ENCODE peak calls at places on chromosome 22, in ten cellular contexts. One of them, this sample, is unnamed.

GRCh38 chr22:40597541-40598453 is 38.7 kb downstream of the MRTFA start:
- DNase-seq in kidney: no peak
- DNase-seq in mesothelial cell of epicardium: no peak
- DNase-seq in CD8-positive, alpha-beta T cell: no peak
- DNase-seq in GM10248: no peak
- DNase-seq in thyroid gland: no peak
- DNase-seq in left ventricle myocardium inferior: no peak
- DNase-seq in cardiac muscle cell: no peak
- DNase-seq in astrocyte of the spinal cord: peak
- DNase-seq in gastrocnemius medialis: no peak
- DNase-seq in this sample: no peak

GRCh38 chr22:30636226-30637077 is 871 bp downstream of the SLC35E4 start:
- DNase-seq in kidney: peak
- DNase-seq in mesothelial cell of epicardium: no peak
- DNase-seq in CD8-positive, alpha-beta T cell: no peak
- DNase-seq in GM10248: no peak
- DNase-seq in thyroid gland: peak
- DNase-seq in left ventricle myocardium inferior: peak
- DNase-seq in cardiac muscle cell: no peak
- DNase-seq in astrocyte of the spinal cord: peak
- DNase-seq in gastrocnemius medialis: peak
- DNase-seq in this sample: peak

GRCh38 chr22:28438183-28438778 is 241.4 kb downstream of the TTC28 start:
- DNase-seq in kidney: no peak
- DNase-seq in mesothelial cell of epicardium: no peak
- DNase-seq in CD8-positive, alpha-beta T cell: no peak
- DNase-seq in GM10248: no peak
- DNase-seq in thyroid gland: no peak
- DNase-seq in left ventricle myocardium inferior: no peak
- DNase-seq in cardiac muscle cell: no peak
- DNase-seq in astrocyte of the spinal cord: no peak
- DNase-seq in gastrocnemius medialis: no peak
- DNase-seq in this sample: no peak

GRCh38 chr22:39309364-39309861 is 10.0 kb downstream of the RPL3 start:
- DNase-seq in kidney: no peak
- DNase-seq in mesothelial cell of epicardium: no peak
- DNase-seq in CD8-positive, alpha-beta T cell: no peak
- DNase-seq in GM10248: no peak
- DNase-seq in thyroid gland: no peak
- DNase-seq in left ventricle myocardium inferior: no peak
- DNase-seq in cardiac muscle cell: no peak
- DNase-seq in astrocyte of the spinal cord: no peak
- DNase-seq in gastrocnemius medialis: no peak
- DNase-seq in this sample: no peak

GRCh38 chr22:46262449-46263207 is 515 bp downstream of the PKDREJ start:
- DNase-seq in kidney: peak
- DNase-seq in mesothelial cell of epicardium: no peak
- DNase-seq in CD8-positive, alpha-beta T cell: no peak
- DNase-seq in GM10248: no peak
- DNase-seq in thyroid gland: peak
- DNase-seq in left ventricle myocardium inferior: peak
- DNase-seq in cardiac muscle cell: peak
- DNase-seq in astrocyte of the spinal cord: peak
- DNase-seq in gastrocnemius medialis: peak
- DNase-seq in this sample: peak

GRCh38 chr22:45216133-45217003 is 24.3 kb downstream of the KIAA0930 start:
- DNase-seq in kidney: peak
- DNase-seq in mesothelial cell of epicardium: no peak
- DNase-seq in CD8-positive, alpha-beta T cell: no peak
- DNase-seq in GM10248: no peak
- DNase-seq in thyroid gland: no peak
- DNase-seq in left ventricle myocardium inferior: no peak
- DNase-seq in cardiac muscle cell: peak
- DNase-seq in astrocyte of the spinal cord: peak
- DNase-seq in gastrocnemius medialis: no peak
- DNase-seq in this sample: no peak

GRCh38 chr22:30420401-30421178 is 5.0 kb upstream of the MTFP1 start:
- DNase-seq in kidney: no peak
- DNase-seq in mesothelial cell of epicardium: no peak
- DNase-seq in CD8-positive, alpha-beta T cell: no peak
- DNase-seq in GM10248: no peak
- DNase-seq in thyroid gland: no peak
- DNase-seq in left ventricle myocardium inferior: no peak
- DNase-seq in cardiac muscle cell: peak
- DNase-seq in astrocyte of the spinal cord: peak
- DNase-seq in gastrocnemius medialis: no peak
- DNase-seq in this sample: no peak

GRCh38 chr22:40363059-40363458 is 7.3 kb upstream of the SGSM3 start:
- DNase-seq in kidney: no peak
- DNase-seq in mesothelial cell of epicardium: no peak
- DNase-seq in CD8-positive, alpha-beta T cell: no peak
- DNase-seq in GM10248: no peak
- DNase-seq in thyroid gland: no peak
- DNase-seq in left ventricle myocardium inferior: no peak
- DNase-seq in cardiac muscle cell: no peak
- DNase-seq in astrocyte of the spinal cord: peak
- DNase-seq in gastrocnemius medialis: no peak
- DNase-seq in this sample: no peak

GRCh38 chr22:40633036-40633435 is 3.5 kb downstream of the MRTFA start:
- DNase-seq in kidney: no peak
- DNase-seq in mesothelial cell of epicardium: no peak
- DNase-seq in CD8-positive, alpha-beta T cell: no peak
- DNase-seq in GM10248: no peak
- DNase-seq in thyroid gland: no peak
- DNase-seq in left ventricle myocardium inferior: no peak
- DNase-seq in cardiac muscle cell: no peak
- DNase-seq in astrocyte of the spinal cord: no peak
- DNase-seq in gastrocnemius medialis: no peak
- DNase-seq in this sample: no peak

GRCh38 chr22:26134654-26135330 is 34.5 kb upstream of the SEZ6L start:
- DNase-seq in kidney: no peak
- DNase-seq in mesothelial cell of epicardium: no peak
- DNase-seq in CD8-positive, alpha-beta T cell: no peak
- DNase-seq in GM10248: no peak
- DNase-seq in thyroid gland: no peak
- DNase-seq in left ventricle myocardium inferior: no peak
- DNase-seq in cardiac muscle cell: no peak
- DNase-seq in astrocyte of the spinal cord: no peak
- DNase-seq in gastrocnemius medialis: no peak
- DNase-seq in this sample: no peak

GRCh38 chr22:25656724-25657123 is 85.3 kb upstream of the MYO18B start:
- DNase-seq in kidney: no peak
- DNase-seq in mesothelial cell of epicardium: no peak
- DNase-seq in CD8-positive, alpha-beta T cell: no peak
- DNase-seq in GM10248: peak
- DNase-seq in thyroid gland: no peak
- DNase-seq in left ventricle myocardium inferior: no peak
- DNase-seq in cardiac muscle cell: no peak
- DNase-seq in astrocyte of the spinal cord: no peak
- DNase-seq in gastrocnemius medialis: no peak
- DNase-seq in this sample: no peak

DNA sequence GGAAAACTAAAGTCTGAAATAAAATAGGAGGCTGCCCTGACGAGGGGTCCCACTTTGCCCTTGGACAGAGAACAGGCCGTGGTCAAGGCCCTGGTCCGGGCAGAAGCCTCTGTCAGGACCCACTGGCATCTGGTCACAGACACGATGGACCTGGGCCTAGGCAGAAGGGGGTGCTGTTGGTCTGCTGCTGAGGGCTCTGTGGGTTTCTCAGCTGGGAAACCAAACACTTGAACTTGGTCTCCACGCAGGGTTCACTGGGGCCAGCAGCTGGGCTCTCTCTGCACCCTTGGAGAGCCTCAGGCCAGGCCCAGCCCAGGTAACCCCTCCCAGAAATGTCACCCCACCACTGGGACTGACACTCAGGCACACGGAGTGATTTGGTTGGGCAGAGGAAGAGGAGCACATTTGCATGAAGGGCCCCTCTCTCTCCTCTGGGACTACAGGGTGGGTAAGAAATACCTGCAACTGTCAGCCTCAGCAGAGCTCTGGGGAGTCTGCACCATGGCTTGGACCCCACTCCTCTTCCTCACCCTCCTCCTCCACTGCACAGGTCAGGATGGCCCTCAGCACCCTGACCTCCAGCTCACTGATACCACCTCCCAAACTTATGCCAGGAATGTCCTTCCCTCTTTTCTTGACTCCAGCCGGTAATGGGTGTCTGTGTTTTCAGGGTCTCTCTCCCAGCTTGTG is 48.1 kb upstream of the TOP3B start:
- DNase-seq in kidney: no peak
- DNase-seq in mesothelial cell of epicardium: no peak
- DNase-seq in CD8-positive, alpha-beta T cell: no peak
- DNase-seq in GM10248: peak
- DNase-seq in thyroid gland: no peak
- DNase-seq in left ventricle myocardium inferior: peak
- DNase-seq in cardiac muscle cell: peak
- DNase-seq in astrocyte of the spinal cord: no peak
- DNase-seq in gastrocnemius medialis: no peak
- DNase-seq in this sample: peak
- TF ChIP-seq CTCF in kidney: no peak
- TF ChIP-seq CTCF in mesothelial cell of epicardium: no peak
- TF ChIP-seq CTCF in CD8-positive, alpha-beta T cell: no peak
- TF ChIP-seq CTCF in GM10248: peak
- TF ChIP-seq CTCF in thyroid gland: no peak
- TF ChIP-seq CTCF in left ventricle myocardium inferior: peak
- TF ChIP-seq CTCF in cardiac muscle cell: peak
- TF ChIP-seq CTCF in astrocyte of the spinal cord: peak
- TF ChIP-seq CTCF in gastrocnemius medialis: no peak
- TF ChIP-seq CTCF in this sample: no peak

GRCh38 chr22:37028692-37029674 is 9.4 kb downstream of the MPST start:
- DNase-seq in kidney: peak
- DNase-seq in mesothelial cell of epicardium: no peak
- DNase-seq in CD8-positive, alpha-beta T cell: no peak
- DNase-seq in GM10248: no peak
- DNase-seq in thyroid gland: no peak
- DNase-seq in left ventricle myocardium inferior: no peak
- DNase-seq in cardiac muscle cell: no peak
- DNase-seq in astrocyte of the spinal cord: no peak
- DNase-seq in gastrocnemius medialis: no peak
- DNase-seq in this sample: no peak

GRCh38 chr22:37032134-37032534 is 12.6 kb downstream of the MPST start:
- DNase-seq in kidney: no peak
- DNase-seq in mesothelial cell of epicardium: no peak
- DNase-seq in CD8-positive, alpha-beta T cell: no peak
- DNase-seq in GM10248: no peak
- DNase-seq in thyroid gland: no peak
- DNase-seq in left ventricle myocardium inferior: no peak
- DNase-seq in cardiac muscle cell: no peak
- DNase-seq in astrocyte of the spinal cord: no peak
- DNase-seq in gastrocnemius medialis: no peak
- DNase-seq in this sample: no peak

GRCh38 chr22:37033605-37034430 is 14.3 kb downstream of the MPST start:
- DNase-seq in kidney: no peak
- DNase-seq in mesothelial cell of epicardium: no peak
- DNase-seq in CD8-positive, alpha-beta T cell: no peak
- DNase-seq in GM10248: no peak
- DNase-seq in thyroid gland: no peak
- DNase-seq in left ventricle myocardium inferior: no peak
- DNase-seq in cardiac muscle cell: no peak
- DNase-seq in astrocyte of the spinal cord: no peak
- DNase-seq in gastrocnemius medialis: no peak
- DNase-seq in this sample: peak

GRCh38 chr22:37032535-37033460 is 13.3 kb downstream of the MPST start:
- DNase-seq in kidney: peak
- DNase-seq in mesothelial cell of epicardium: no peak
- DNase-seq in CD8-positive, alpha-beta T cell: no peak
- DNase-seq in GM10248: no peak
- DNase-seq in thyroid gland: peak
- DNase-seq in left ventricle myocardium inferior: no peak
- DNase-seq in cardiac muscle cell: peak
- DNase-seq in astrocyte of the spinal cord: peak
- DNase-seq in gastrocnemius medialis: peak
- DNase-seq in this sample: peak

GRCh38 chr22:37030560-37031281 is 11.2 kb downstream of the MPST start:
- DNase-seq in kidney: peak
- DNase-seq in mesothelial cell of epicardium: no peak
- DNase-seq in CD8-positive, alpha-beta T cell: no peak
- DNase-seq in GM10248: no peak
- DNase-seq in thyroid gland: no peak
- DNase-seq in left ventricle myocardium inferior: no peak
- DNase-seq in cardiac muscle cell: no peak
- DNase-seq in astrocyte of the spinal cord: no peak
- DNase-seq in gastrocnemius medialis: no peak
- DNase-seq in this sample: no peak
- TF ChIP-seq CTCF in kidney: no peak
- TF ChIP-seq CTCF in mesothelial cell of epicardium: no peak
- TF ChIP-seq CTCF in CD8-positive, alpha-beta T cell: no peak
- TF ChIP-seq CTCF in GM10248: no peak
- TF ChIP-seq CTCF in thyroid gland: no peak
- TF ChIP-seq CTCF in left ventricle myocardium inferior: no peak
- TF ChIP-seq CTCF in cardiac muscle cell: peak
- TF ChIP-seq CTCF in astrocyte of the spinal cord: no peak
- TF ChIP-seq CTCF in gastrocnemius medialis: no peak
- TF ChIP-seq CTCF in this sample: no peak

GRCh38 chr22:24421428-24421931 is 5.9 kb upstream of the ADORA2A start:
- DNase-seq in kidney: no peak
- DNase-seq in mesothelial cell of epicardium: no peak
- DNase-seq in CD8-positive, alpha-beta T cell: no peak
- DNase-seq in GM10248: peak
- DNase-seq in thyroid gland: no peak
- DNase-seq in left ventricle myocardium inferior: no peak
- DNase-seq in cardiac muscle cell: no peak
- DNase-seq in astrocyte of the spinal cord: no peak
- DNase-seq in gastrocnemius medialis: no peak
- DNase-seq in this sample: no peak
- TF ChIP-seq CTCF in kidney: peak
- TF ChIP-seq CTCF in mesothelial cell of epicardium: peak
- TF ChIP-seq CTCF in CD8-positive, alpha-beta T cell: peak
- TF ChIP-seq CTCF in GM10248: peak
- TF ChIP-seq CTCF in thyroid gland: no peak
- TF ChIP-seq CTCF in left ventricle myocardium inferior: no peak
- TF ChIP-seq CTCF in cardiac muscle cell: peak
- TF ChIP-seq CTCF in astrocyte of the spinal cord: peak
- TF ChIP-seq CTCF in gastrocnemius medialis: no peak
- TF ChIP-seq CTCF in this sample: peak

GRCh38 chr22:48088926-48089536 is 1326.6 kb downstream of the TBC1D22A start:
- DNase-seq in kidney: no peak
- DNase-seq in mesothelial cell of epicardium: no peak
- DNase-seq in CD8-positive, alpha-beta T cell: no peak
- DNase-seq in GM10248: no peak
- DNase-seq in thyroid gland: no peak
- DNase-seq in left ventricle myocardium inferior: no peak
- DNase-seq in cardiac muscle cell: no peak
- DNase-seq in astrocyte of the spinal cord: no peak
- DNase-seq in gastrocnemius medialis: no peak
- DNase-seq in this sample: no peak
- TF ChIP-seq CTCF in kidney: no peak
- TF ChIP-seq CTCF in mesothelial cell of epicardium: no peak
- TF ChIP-seq CTCF in CD8-positive, alpha-beta T cell: no peak
- TF ChIP-seq CTCF in GM10248: no peak
- TF ChIP-seq CTCF in thyroid gland: no peak
- TF ChIP-seq CTCF in left ventricle myocardium inferior: no peak
- TF ChIP-seq CTCF in cardiac muscle cell: no peak
- TF ChIP-seq CTCF in astrocyte of the spinal cord: no peak
- TF ChIP-seq CTCF in gastrocnemius medialis: no peak
- TF ChIP-seq CTCF in this sample: no peak

This sample was measured in transverse colon.